ENCODE peak calls at places on chromosomes 7 and 10, in five cellular contexts. A is kidney epithelial cell; Q is ascending aorta; L is RCC 7860; P is stimulated activated CD4-positive, alpha-beta T cell treated with anti-CD3 and anti-CD28 coated beads, TNF-alpha, amount 100 ng/mL, for 1 hour. Z is an unnamed sample.

GRCh38 chr7:84546403-84546802 is 351.8 kb upstream of the SEMA3A start:
- DNase-seq in A (no peak), Q (no peak), L (no peak), P (no peak), Z (no peak)

GRCh38 chr10:93028881-93029280 is 31.7 kb upstream of the CYP26C1 start:
- DNase-seq in A (peak; percentile 16), Q (no peak), L (no peak), P (no peak), Z (no peak)

GRCh38 chr10:60367014-60367413 is 22.7 kb downstream of the ANK3 start:
- DNase-seq in A (no peak), Q (no peak), L (no peak), P (no peak), Z (no peak)

GRCh38 chr7:26100940-26101339 is 51.1 kb upstream of the NFE2L3 start:
- DNase-seq in A (no peak), Q (no peak), L (no peak), P (no peak), Z (no peak)

GRCh38 chr10:32650246-32650655 is 204.3 kb downstream of the CCDC7 start:
- DNase-seq in A (no peak), Q (no peak), L (no peak), P (no peak), Z (no peak)

GRCh38 chr7:92773808-92774207 is 62.6 kb downstream of the CDK6 start:
- DNase-seq in A (no peak), Q (no peak), L (no peak), P (no peak), Z (no peak)

GRCh38 chr7:16627236-16627635 is 18.3 kb downstream of the ANKMY2 start:
- DNase-seq in A (no peak), Q (no peak), L (no peak), P (no peak), Z (no peak)

GRCh38 chr10:131579251-131580071 is 267.9 kb upstream of the TCERG1L start:
- DNase-seq in A (no peak), Q (no peak), L (no peak), P (no peak), Z (no peak)

GRCh38 chr10:112658900-112659328 is 211.9 kb downstream of the VTI1A start:
- DNase-seq in A (peak; percentile 14), Q (no peak), L (peak; percentile 46), P (no peak), Z (no peak)

GRCh38 chr7:64849250-64849923 is 53.7 kb upstream of the ZNF273 start:
- DNase-seq in A (no peak), Q (no peak), L (peak; percentile 32), P (no peak), Z (peak; percentile 97)

GRCh38 chr7:128214463-128214862 is 26.6 kb upstream of the LEP start:
- DNase-seq in A (no peak), Q (no peak), L (no peak), P (no peak), Z (no peak)

GRCh38 chr10:50635286-50635685 is 11.5 kb upstream of the SGMS1 start:
- DNase-seq in A (peak; percentile 63), Q (no peak), L (no peak), P (no peak), Z (no peak)

GRCh38 chr10:100625821-100626220 is 90.1 kb downstream of the HIF1AN start:
- DNase-seq in A (no peak), Q (no peak), L (no peak), P (no peak), Z (no peak)

GRCh38 chr10:33557313-33557712 is 222.8 kb upstream of the NRP1 start:
- DNase-seq in A (no peak), Q (no peak), L (no peak), P (no peak), Z (no peak)

GRCh38 chr7:91089382-91089963 is 174.8 kb upstream of the FZD1 start:
- DNase-seq in A (no peak), Q (no peak), L (peak; percentile 46), P (no peak), Z (no peak)

GRCh38 chr10:84539244-84539643 is 210.9 kb downstream of the CCSER2 start:
- DNase-seq in A (no peak), Q (no peak), L (no peak), P (no peak), Z (no peak)

GRCh38 chr10:21314906-21315305 is 210.6 kb downstream of the SKIDA1 start:
- DNase-seq in A (no peak), Q (no peak), L (no peak), P (no peak), Z (no peak)

GRCh38 chr10:110307805-110308204 is 3.1 kb upstream of the SMNDC1 start:
- DNase-seq in A (no peak), Q (no peak), L (no peak), P (no peak), Z (no peak)

GRCh38 chr10:97412891-97413304 is 11.8 kb upstream of the RRP12 start:
- DNase-seq in A (no peak), Q (no peak), L (peak; percentile 88), P (no peak), Z (peak; percentile 87)

GRCh38 chr7:141128506-141128905 is 54.6 kb downstream of the TMEM178B start:
- DNase-seq in A (no peak), Q (no peak), L (no peak), P (no peak), Z (no peak)

GRCh38 chr10:130751851-130752250 is 559.7 kb downstream of the TCERG1L start:
- DNase-seq in A (no peak), Q (no peak), L (no peak), P (no peak), Z (no peak)

GRCh38 chr10:11482306-11482705 is 129.1 kb downstream of the USP6NL start:
- DNase-seq in A (no peak), Q (no peak), L (no peak), P (no peak), Z (no peak)

GRCh38 chr10:117476716-117477115 is 65.8 kb upstream of the EMX2 start:
- DNase-seq in A (no peak), Q (no peak), L (no peak), P (no peak), Z (no peak)

GRCh38 chr7:94873239-94873638 is 34.2 kb upstream of the PPP1R9A start:
- DNase-seq in A (no peak), Q (no peak), L (no peak), P (no peak), Z (no peak)

GRCh38 chr10:24503627-24504320 is 219.9 kb downstream of the ARHGAP21 start:
- DNase-seq in A (no peak), Q (no peak), L (peak; percentile 41), P (no peak), Z (peak; percentile 5)

GRCh38 chr10:56537984-56538383 is 176.9 kb upstream of the ZWINT start:
- DNase-seq in A (peak; percentile 85), Q (no peak), L (peak; percentile 94), P (no peak), Z (peak; percentile 36)

GRCh38 chr10:11902646-11903045 is 79.5 kb downstream of the PROSER2 start:
- DNase-seq in A (no peak), Q (no peak), L (no peak), P (no peak), Z (no peak)

GRCh38 chr10:22263106-22263505 is 45.3 kb upstream of the EBLN1 start:
- DNase-seq in A (no peak), Q (no peak), L (no peak), P (no peak), Z (no peak)

GRCh38 chr10:76871697-76872295 is 765.8 kb downstream of the KCNMA1 start:
- DNase-seq in A (no peak), Q (no peak), L (no peak), P (no peak), Z (no peak)